ENCODE peak calls at places on chromosome 19, in four cellular contexts. G is SK-N-MC, L is NAMALWA, X is HCT116. U is an unnamed sample.

GRCh38 chr19:28920269-28921066 is 292.5 kb downstream of the UQCRFS1 start:
- DNase-seq in G (no peak), L (no peak), X (no peak), U (no peak)

GRCh38 chr19:55497777-55498176 is 9.5 kb downstream of the SSC5D start:
- DNase-seq in G (no peak), L (no peak), X (no peak), U (no peak)

GRCh38 chr19:46017095-46017429 is 5.8 kb downstream of the PGLYRP1 start:
- DNase-seq in G (no peak), L (no peak), X (no peak), U (no peak)

GRCh38 chr19:3990815-3991117 is 5.5 kb upstream of the EEF2 start:
- DNase-seq in G (no peak), L (no peak), X (no peak), U (no peak)

GRCh38 chr19:28862238-28862637 is 350.7 kb downstream of the UQCRFS1 start:
- DNase-seq in G (no peak), L (no peak), X (no peak), U (no peak)

GRCh38 chr19:50266896-50267295 is 62.3 kb downstream of the KCNC3 start:
- DNase-seq in G (no peak), L (peak), X (peak), U (no peak)

GRCh38 chr19:49342291-49342721 is 7.1 kb downstream of the CD37 start:
- DNase-seq in G (no peak), L (no peak), X (no peak), U (no peak)

GRCh38 chr19:49216076-49216475 is 58.5 kb downstream of the TRPM4 start:
- DNase-seq in G (no peak), L (no peak), X (no peak), U (no peak)

GRCh38 chr19:555474-555808 is 11.6 kb downstream of the GZMM start:
- DNase-seq in G (no peak), L (no peak), X (no peak), U (no peak)

GRCh38 chr19:17448190-17448967 is at the start of gene TMEM221:
- DNase-seq in G (no peak), L (peak), X (no peak), U (no peak)

GRCh38 chr19:8259142-8259921 is 48.8 kb downstream of the CD320 start:
- DNase-seq in G (no peak), L (no peak), X (no peak), U (peak)

GRCh38 chr19:53808710-53809125 is 15.4 kb downstream of the NLRP12 start:
- DNase-seq in G (no peak), L (peak), X (peak), U (no peak)

GRCh38 chr19:898663-899062 is 5.4 kb downstream of the RNU6-9 start:
- DNase-seq in G (no peak), L (peak), X (no peak), U (no peak)

GRCh38 chr19:45164577-45165335 is 4.0 kb upstream of the NKPD1 start:
- DNase-seq in G (no peak), L (no peak), X (peak), U (peak)

GRCh38 chr19:42301646-42302204 is at the start of gene PRR19:
- DNase-seq in G (no peak), L (peak), X (no peak), U (no peak)

GRCh38 chr19:41584260-41584810 is 8.4 kb downstream of the CEACAM21 start:
- DNase-seq in G (no peak), L (no peak), X (no peak), U (no peak)

GRCh38 chr19:8608858-8609209 is 1.7 kb downstream of the ADAMTS10 start:
- DNase-seq in G (no peak), L (no peak), X (no peak), U (no peak)

GRCh38 chr19:1761528-1762242 is 8.4 kb downstream of the ONECUT3 start:
- DNase-seq in G (no peak), L (no peak), X (no peak), U (no peak)

GRCh38 chr19:46746281-46746965 is at the start of gene STRN4:
- DNase-seq in G (no peak), L (peak), X (no peak), U (peak)

GRCh38 chr19:2524840-2525723 is 49.2 kb downstream of the GADD45B start:
- DNase-seq in G (no peak), L (no peak), X (peak), U (no peak)